ENCODE peak calls at places on chromosomes 3 and 15, in six cellular contexts. One of them, this sample, is unnamed.

GRCh38 chr3:185825639-185826481 is 1.0 kb upstream of the IGF2BP2 start:
- DNase-seq in HepG2: no peak
- DNase-seq in GM12878: no peak
- DNase-seq in K562: no peak
- DNase-seq in HCT116: no peak
- DNase-seq in H1: peak; percentile 73
- DNase-seq in this sample: peak; percentile 65

GRCh38 chr3:89613241-89613640 is 505.8 kb downstream of the EPHA3 start:
- DNase-seq in HepG2: no peak
- DNase-seq in GM12878: no peak
- DNase-seq in K562: no peak
- DNase-seq in HCT116: no peak
- DNase-seq in H1: no peak
- DNase-seq in this sample: no peak

GRCh38 chr3:52934626-52935530 is 37.5 kb upstream of the STIMATE start:
- DNase-seq in HepG2: peak; percentile 46
- DNase-seq in GM12878: peak; percentile 11
- DNase-seq in K562: peak; percentile 52
- DNase-seq in HCT116: peak; percentile 23
- DNase-seq in H1: no peak
- DNase-seq in this sample: peak; percentile 77

GRCh38 chr15:100712226-100712625 is 109.8 kb downstream of the ASB7 start:
- DNase-seq in HepG2: no peak
- DNase-seq in GM12878: no peak
- DNase-seq in K562: no peak
- DNase-seq in HCT116: no peak
- DNase-seq in H1: no peak
- DNase-seq in this sample: no peak

GRCh38 chr15:95266481-95267061 is 1035.2 kb downstream of the MCTP2 start:
- DNase-seq in HepG2: no peak
- DNase-seq in GM12878: no peak
- DNase-seq in K562: no peak
- DNase-seq in HCT116: no peak
- DNase-seq in H1: no peak
- DNase-seq in this sample: no peak

GRCh38 chr3:153028336-153028735 is 133.7 kb upstream of the RAP2B start:
- DNase-seq in HepG2: no peak
- DNase-seq in GM12878: no peak
- DNase-seq in K562: no peak
- DNase-seq in HCT116: no peak
- DNase-seq in H1: no peak
- DNase-seq in this sample: no peak

GRCh38 chr3:105526349-105527111 is 159.8 kb downstream of the ALCAM start:
- DNase-seq in HepG2: no peak
- DNase-seq in GM12878: no peak
- DNase-seq in K562: no peak
- DNase-seq in HCT116: no peak
- DNase-seq in H1: no peak
- DNase-seq in this sample: no peak

GRCh38 chr15:80216911-80217310 is 35.1 kb downstream of the CTXND1 start:
- DNase-seq in HepG2: no peak
- DNase-seq in GM12878: no peak
- DNase-seq in K562: no peak
- DNase-seq in HCT116: no peak
- DNase-seq in H1: no peak
- DNase-seq in this sample: no peak

GRCh38 chr15:74795961-74796625 is 14.2 kb downstream of the CSK start:
- DNase-seq in HepG2: no peak
- DNase-seq in GM12878: no peak
- DNase-seq in K562: no peak
- DNase-seq in HCT116: no peak
- DNase-seq in H1: no peak
- DNase-seq in this sample: no peak

GRCh38 chr15:39976291-39977274 is 42.7 kb downstream of the EIF2AK4 start:
- DNase-seq in HepG2: peak; percentile 21
- DNase-seq in GM12878: no peak
- DNase-seq in K562: no peak
- DNase-seq in HCT116: no peak
- DNase-seq in H1: peak; percentile 80
- DNase-seq in this sample: peak; percentile 89

GRCh38 chr3:11591401-11592266 is 52.1 kb downstream of the VGLL4 start:
- DNase-seq in HepG2: peak; percentile 82
- DNase-seq in GM12878: no peak
- DNase-seq in K562: no peak
- DNase-seq in HCT116: peak; percentile 62
- DNase-seq in H1: no peak
- DNase-seq in this sample: no peak

GRCh38 chr15:86526938-86527735 is 447.5 kb downstream of the AGBL1 start:
- DNase-seq in HepG2: no peak
- DNase-seq in GM12878: no peak
- DNase-seq in K562: no peak
- DNase-seq in HCT116: no peak
- DNase-seq in H1: no peak
- DNase-seq in this sample: no peak

GRCh38 chr3:119500265-119500664 is 1.9 kb downstream of the TIMMDC1 start:
- DNase-seq in HepG2: no peak
- DNase-seq in GM12878: no peak
- DNase-seq in K562: no peak
- DNase-seq in HCT116: no peak
- DNase-seq in H1: no peak
- DNase-seq in this sample: no peak

GRCh38 chr15:68379759-68380290 is 52.1 kb downstream of the ITGA11 start:
- DNase-seq in HepG2: no peak
- DNase-seq in GM12878: no peak
- DNase-seq in K562: no peak
- DNase-seq in HCT116: no peak
- DNase-seq in H1: peak; percentile 19
- DNase-seq in this sample: no peak

GRCh38 chr3:65582012-65582717 is 456.6 kb downstream of the MAGI1 start:
- DNase-seq in HepG2: peak; percentile 56
- DNase-seq in GM12878: no peak
- DNase-seq in K562: no peak
- DNase-seq in HCT116: no peak
- DNase-seq in H1: no peak
- DNase-seq in this sample: no peak

GRCh38 chr3:123028233-123028828 is 768 bp upstream of the SEMA5B start:
- DNase-seq in HepG2: peak; percentile 13
- DNase-seq in GM12878: no peak
- DNase-seq in K562: peak; percentile 56
- DNase-seq in HCT116: peak; percentile 43
- DNase-seq in H1: no peak
- DNase-seq in this sample: peak; percentile 79
- TF ChIP-seq YY1 in HepG2: no peak
- TF ChIP-seq YY1 in GM12878: no peak
- TF ChIP-seq YY1 in K562: no peak
- TF ChIP-seq YY1 in HCT116: no peak
- TF ChIP-seq YY1 in H1: no peak
- TF ChIP-seq YY1 in this sample: no peak

GRCh38 chr15:70095387-70096214 is 2.1 kb downstream of the TLE3 start:
- DNase-seq in HepG2: no peak
- DNase-seq in GM12878: no peak
- DNase-seq in K562: peak; percentile 55
- DNase-seq in HCT116: no peak
- DNase-seq in H1: peak; percentile 79
- DNase-seq in this sample: peak; percentile 75
- TF ChIP-seq YY1 in HepG2: no peak
- TF ChIP-seq YY1 in GM12878: no peak
- TF ChIP-seq YY1 in K562: no peak
- TF ChIP-seq YY1 in HCT116: no peak
- TF ChIP-seq YY1 in H1: peak; percentile 18
- TF ChIP-seq YY1 in this sample: no peak

DNA sequence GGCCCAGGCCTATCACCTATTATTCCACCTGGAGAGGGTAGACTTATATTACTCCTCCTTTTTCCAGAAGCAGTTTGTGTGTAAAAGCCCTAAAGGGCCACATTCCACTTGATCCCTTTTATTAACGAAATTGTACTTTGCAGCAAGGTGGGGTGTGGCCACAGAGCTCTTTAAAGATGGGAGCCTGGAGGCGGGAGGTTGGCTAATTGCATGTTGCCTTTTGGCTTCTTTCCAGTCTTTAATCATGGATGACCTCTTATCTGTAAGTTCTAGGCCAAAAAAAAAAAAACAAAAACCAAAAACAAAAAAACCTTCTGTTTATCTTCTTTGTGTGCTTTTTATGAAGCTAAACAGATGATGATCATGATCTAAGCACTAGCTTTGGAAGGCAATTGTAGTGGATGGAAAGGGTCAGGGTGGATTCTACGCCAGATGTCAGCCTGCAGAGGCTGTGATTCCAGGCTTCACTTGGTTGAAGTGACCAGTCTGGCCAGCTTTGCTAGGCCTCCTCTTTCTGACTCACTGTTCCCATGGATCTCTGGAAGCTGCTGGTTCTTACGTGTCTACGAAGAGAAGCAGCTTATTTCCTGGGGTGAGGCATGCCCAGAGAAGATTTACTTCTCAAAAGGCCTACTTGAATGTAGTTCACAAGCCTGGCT is 330.7 kb upstream of the C2CD4B start:
- DNase-seq in HepG2: no peak
- DNase-seq in GM12878: no peak
- DNase-seq in K562: no peak
- DNase-seq in HCT116: no peak
- DNase-seq in H1: no peak
- DNase-seq in this sample: peak; percentile 49
- TF ChIP-seq YY1 in HepG2: no peak
- TF ChIP-seq YY1 in GM12878: no peak
- TF ChIP-seq YY1 in K562: no peak
- TF ChIP-seq YY1 in HCT116: no peak
- TF ChIP-seq YY1 in H1: no peak
- TF ChIP-seq YY1 in this sample: no peak

DNA sequence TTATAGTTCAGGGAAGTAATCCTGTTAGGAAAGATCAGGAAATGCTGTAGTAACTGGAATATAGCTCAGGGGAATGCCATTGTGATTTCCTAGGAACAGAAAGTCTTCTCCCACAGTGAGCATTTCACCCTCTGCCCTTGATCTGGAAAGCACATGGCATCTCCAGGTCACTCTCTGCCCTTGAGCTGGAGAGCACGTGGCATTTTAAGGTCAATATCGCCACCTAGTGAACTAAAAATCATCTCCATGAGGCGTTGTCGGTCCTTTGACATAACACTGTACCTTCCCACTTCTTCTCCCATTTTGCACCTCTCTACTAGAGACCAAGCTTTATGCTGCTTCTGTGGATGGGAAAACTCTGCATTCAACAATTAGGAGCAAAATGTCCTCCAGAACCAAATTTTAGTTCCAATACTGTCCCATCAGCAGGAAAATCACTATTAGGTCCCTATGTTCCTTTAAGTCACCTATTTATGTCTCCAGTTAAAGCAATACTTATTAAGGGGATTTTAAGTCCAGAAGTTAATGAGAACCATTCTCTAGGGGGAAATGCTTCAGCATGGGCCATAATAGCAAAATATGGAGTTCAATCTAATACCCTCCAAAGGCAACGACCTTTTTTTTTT is 54.7 kb upstream of the GK5 start:
- DNase-seq in HepG2: peak; percentile 75
- DNase-seq in GM12878: peak; percentile 53
- DNase-seq in K562: peak; percentile 62
- DNase-seq in HCT116: peak; percentile 71
- DNase-seq in H1: no peak
- DNase-seq in this sample: peak; percentile 73
- TF ChIP-seq YY1 in HepG2: no peak
- TF ChIP-seq YY1 in GM12878: peak; percentile 75
- TF ChIP-seq YY1 in K562: no peak
- TF ChIP-seq YY1 in HCT116: no peak
- TF ChIP-seq YY1 in H1: no peak
- TF ChIP-seq YY1 in this sample: no peak

DNA sequence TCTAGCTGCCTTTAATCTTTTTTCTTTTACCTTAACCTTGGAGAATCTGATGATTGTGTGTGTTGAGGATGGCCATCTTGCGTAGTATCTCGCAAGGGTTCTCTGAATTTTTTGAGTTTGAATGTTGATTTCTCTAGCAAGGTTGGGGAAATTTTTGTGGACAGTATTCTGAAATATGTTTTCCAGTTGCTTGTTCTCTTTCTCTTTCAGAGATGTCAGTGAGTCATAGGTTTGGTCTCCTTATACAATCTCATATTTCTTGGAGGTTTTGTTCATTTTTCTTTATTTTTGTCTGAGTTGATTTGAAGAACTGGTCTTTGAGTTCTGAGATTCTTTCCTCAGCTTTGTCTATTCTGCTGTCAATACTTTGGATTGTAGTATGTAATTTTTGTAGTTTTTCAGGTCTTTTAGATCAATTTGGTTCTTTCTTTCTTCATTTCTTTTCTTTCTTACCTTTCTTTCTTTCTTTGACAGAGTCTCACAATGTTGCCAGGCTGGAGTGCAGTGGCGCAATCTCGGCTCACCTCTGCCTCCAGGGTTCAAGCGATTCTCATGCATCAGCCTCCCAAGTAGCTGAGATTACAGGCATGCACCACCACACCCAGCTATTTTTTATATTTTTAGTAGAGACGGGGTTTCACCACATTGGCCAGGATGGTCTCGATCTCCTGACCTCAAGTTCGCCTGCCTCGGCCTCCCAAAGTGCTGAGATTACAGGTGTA is 366.4 kb upstream of the RASGRP1 start:
- DNase-seq in HepG2: no peak
- DNase-seq in GM12878: no peak
- DNase-seq in K562: no peak
- DNase-seq in HCT116: no peak
- DNase-seq in H1: no peak
- DNase-seq in this sample: no peak
- TF ChIP-seq YY1 in HepG2: no peak
- TF ChIP-seq YY1 in GM12878: no peak
- TF ChIP-seq YY1 in K562: no peak
- TF ChIP-seq YY1 in HCT116: no peak
- TF ChIP-seq YY1 in H1: no peak
- TF ChIP-seq YY1 in this sample: no peak